ENCODE peak calls at places on chromosomes 12 and 14, in five cellular contexts. P is ovary, B is IMR-90, X is body of pancreas, T is sigmoid colon. W is an unnamed sample.

GRCh38 chr12:116498471-116498870 is 60.7 kb upstream of the MAP1LC3B2 start:
- DNase-seq in P (no peak), B (no peak), X (no peak), T (no peak), W (no peak)

GRCh38 chr12:49369723-49370145 is 2.5 kb downstream of the SPATS2 start:
- DNase-seq in P (peak), B (peak), X (peak), T (no peak), W (no peak)

GRCh38 chr12:119808441-119808840 is 68.7 kb downstream of the CIT start:
- DNase-seq in P (no peak), B (peak), X (no peak), T (no peak), W (no peak)

GRCh38 chr14:35549551-35549950 is 15.6 kb downstream of the INSM2 start:
- DNase-seq in P (no peak), B (no peak), X (no peak), T (no peak), W (no peak)

GRCh38 chr14:60553855-60554254 is 44.9 kb downstream of the SIX6 start:
- DNase-seq in P (no peak), B (no peak), X (no peak), T (no peak), W (no peak)

GRCh38 chr14:89399594-89400068 is 17.4 kb downstream of the FOXN3 start:
- DNase-seq in P (no peak), B (peak), X (no peak), T (peak), W (no peak)

GRCh38 chr14:38208825-38209562 is 1.3 kb downstream of the SSTR1 start:
- DNase-seq in P (peak), B (peak), X (peak), T (no peak), W (no peak)

GRCh38 chr14:94043111-94043755 is 17.1 kb downstream of the OTUB2 start:
- DNase-seq in P (no peak), B (peak), X (no peak), T (peak), W (no peak)

GRCh38 chr12:2691340-2692111 is 103.2 kb upstream of the FKBP4 start:
- DNase-seq in P (peak), B (no peak), X (no peak), T (no peak), W (no peak)

GRCh38 chr12:62722971-62723680 is 211.8 kb downstream of the PPM1H start:
- DNase-seq in P (no peak), B (peak), X (no peak), T (no peak), W (no peak)

GRCh38 chr12:13727707-13728147 is 253.7 kb downstream of the GRIN2B start:
- DNase-seq in P (no peak), B (no peak), X (no peak), T (no peak), W (no peak)

GRCh38 chr12:48937170-48937569 is 11.9 kb upstream of the FKBP11 start:
- DNase-seq in P (no peak), B (no peak), X (no peak), T (no peak), W (no peak)

GRCh38 chr12:18296201-18296908 is 35.0 kb downstream of the PIK3C2G start:
- DNase-seq in P (no peak), B (no peak), X (no peak), T (no peak), W (no peak)

GRCh38 chr12:82124711-82125110 is 233.5 kb downstream of the CCDC59 start:
- DNase-seq in P (no peak), B (no peak), X (no peak), T (no peak), W (no peak)

GRCh38 chr14:28754209-28754985 is 12.2 kb upstream of the FOXG1 start:
- DNase-seq in P (no peak), B (peak), X (peak), T (no peak), W (no peak)

GRCh38 chr12:124744659-124745467 is 118.8 kb downstream of the SCARB1 start:
- DNase-seq in P (no peak), B (no peak), X (no peak), T (no peak), W (no peak)

GRCh38 chr12:22577667-22578066 is 33.3 kb upstream of the C2CD5 start:
- DNase-seq in P (no peak), B (peak), X (no peak), T (no peak), W (no peak)

GRCh38 chr12:57772429-57773322 is at the start of gene EEF1AKMT3:
- DNase-seq in P (peak), B (peak), X (peak), T (peak), W (peak)

GRCh38 chr12:7130791-7131501 is 775 bp downstream of the CLSTN3 start:
- DNase-seq in P (peak), B (peak), X (peak), T (no peak), W (no peak)

GRCh38 chr12:55797068-55797467 is 20.5 kb downstream of the SARNP start:
- DNase-seq in P (no peak), B (peak), X (no peak), T (no peak), W (no peak)

GRCh38 chr12:114665411-114666181 is 18.4 kb downstream of the TBX3 start:
- DNase-seq in P (no peak), B (no peak), X (no peak), T (no peak), W (no peak)

GRCh38 chr14:32934891-32935633 is 3.6 kb upstream of the NPAS3 start:
- DNase-seq in P (peak), B (no peak), X (peak), T (peak), W (no peak)

GRCh38 chr14:32932921-32933622 is 5.6 kb upstream of the NPAS3 start:
- DNase-seq in P (peak), B (no peak), X (peak), T (peak), W (no peak)

GRCh38 chr14:32933943-32934890 is 4.5 kb upstream of the NPAS3 start:
- DNase-seq in P (peak), B (no peak), X (peak), T (peak), W (no peak)

GRCh38 chr14:32932302-32932920 is 6.3 kb upstream of the NPAS3 start:
- DNase-seq in P (no peak), B (no peak), X (no peak), T (no peak), W (no peak)

GRCh38 chr14:32933623-32933942 is 5.1 kb upstream of the NPAS3 start:
- DNase-seq in P (no peak), B (no peak), X (no peak), T (no peak), W (no peak)
- TF ChIP-seq CTCF in P (no peak), B (peak), X (peak), T (peak), W (no peak)

GRCh38 chr14:74084277-74085046 is at the start of the genes ALDH6A1 and LIN52:
- DNase-seq in P (peak), B (peak), X (peak), T (peak), W (peak)

GRCh38 chr14:74083784-74084276 is 423 bp downstream of the ALDH6A1 start:
- DNase-seq in P (no peak), B (no peak), X (no peak), T (peak), W (no peak)

GRCh38 chr14:74085828-74086227 is 1.1 kb downstream of the LIN52 start:
- DNase-seq in P (no peak), B (no peak), X (no peak), T (no peak), W (no peak)

GRCh38 chr14:74083161-74083560 is 1.1 kb downstream of the ALDH6A1 start:
- DNase-seq in P (no peak), B (peak), X (no peak), T (no peak), W (no peak)

GRCh38 chr14:74085047-74085637 is 386 bp downstream of the LIN52 start:
- DNase-seq in P (peak), B (peak), X (no peak), T (no peak), W (peak)
- TF ChIP-seq POLR2A in P (peak), B (peak), X (no peak), T (no peak), W (no peak)

GRCh38 chr14:81068384-81068783 is 113.0 kb downstream of the TSHR start:
- DNase-seq in P (no peak), B (no peak), X (no peak), T (no peak), W (no peak)

GRCh38 chr14:81067156-81067555 is 111.7 kb downstream of the TSHR start:
- DNase-seq in P (no peak), B (no peak), X (no peak), T (no peak), W (no peak)

GRCh38 chr14:81066672-81067071 is 111.3 kb downstream of the TSHR start:
- DNase-seq in P (no peak), B (no peak), X (no peak), T (no peak), W (no peak)

GRCh38 chr14:81062380-81062779 is 107.0 kb downstream of the TSHR start:
- DNase-seq in P (no peak), B (no peak), X (no peak), T (no peak), W (no peak)

GRCh38 chr14:81062816-81063215 is 107.4 kb downstream of the TSHR start:
- DNase-seq in P (no peak), B (peak), X (no peak), T (no peak), W (no peak)
- TF ChIP-seq CTCF in P (no peak), B (peak), X (peak), T (no peak), W (no peak)

GRCh38 chr12:14843425-14843887 is at the start of gene ART4:
- DNase-seq in P (no peak), B (no peak), X (no peak), T (no peak), W (no peak)

GRCh38 chr12:14839262-14839661 is 4.1 kb downstream of the ART4 start:
- DNase-seq in P (no peak), B (no peak), X (no peak), T (no peak), W (no peak)

GRCh38 chr12:14842315-14842714 is 1.0 kb downstream of the ART4 start:
- DNase-seq in P (no peak), B (no peak), X (no peak), T (no peak), W (no peak)

GRCh38 chr12:14840616-14841015 is 2.7 kb downstream of the ART4 start:
- DNase-seq in P (no peak), B (no peak), X (no peak), T (no peak), W (no peak)

GRCh38 chr12:14841761-14842160 is 1.6 kb downstream of the ART4 start:
- DNase-seq in P (no peak), B (peak), X (peak), T (peak), W (peak)
- TF ChIP-seq POLR2A in P (no peak), B (no peak), X (peak), T (no peak), W (no peak)

DNA sequence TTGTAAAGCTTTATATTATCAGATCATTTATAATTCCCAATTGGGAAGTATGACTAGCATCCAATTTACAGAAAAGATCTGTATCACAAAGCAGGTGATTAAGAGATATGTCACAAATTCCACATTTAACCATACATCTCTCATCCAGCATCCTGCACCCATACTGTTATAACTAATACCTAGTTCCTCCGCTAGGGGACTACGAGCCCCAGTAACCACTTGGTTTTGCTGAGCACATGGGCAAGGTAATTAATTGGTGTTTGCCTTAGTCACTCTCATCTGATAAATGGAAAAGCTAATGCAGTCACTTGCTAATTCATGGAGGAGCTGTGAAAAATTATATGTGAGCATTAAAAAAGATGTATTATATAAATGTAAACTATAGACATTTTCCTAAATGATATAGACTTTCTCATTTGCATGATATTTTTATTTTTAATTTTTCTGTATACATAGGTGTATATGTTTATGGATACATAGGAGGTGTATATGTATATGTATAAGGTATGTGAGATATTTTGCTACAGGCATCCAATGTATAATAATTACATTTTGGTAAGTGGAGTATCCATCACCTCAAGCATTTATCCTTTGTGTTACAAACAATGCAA is 1031.8 kb downstream of the GALC start:
- DNase-seq in P (no peak), B (peak), X (peak), T (no peak), W (no peak)
- TF ChIP-seq CTCF in P (no peak), B (peak), X (peak), T (no peak), W (no peak)

GRCh38 chr14:100190126-100190525 is 30.7 kb upstream of the DEGS2 start:
- DNase-seq in P (no peak), B (no peak), X (no peak), T (no peak), W (no peak)

GRCh38 chr14:100192250-100192671 is 32.8 kb upstream of the DEGS2 start:
- DNase-seq in P (peak), B (no peak), X (peak), T (peak), W (no peak)

GRCh38 chr14:100193417-100194357 is 34.2 kb upstream of the DEGS2 start:
- DNase-seq in P (peak), B (no peak), X (peak), T (no peak), W (no peak)

GRCh38 chr14:100191584-100192249 is 32.3 kb upstream of the DEGS2 start:
- DNase-seq in P (no peak), B (no peak), X (no peak), T (no peak), W (no peak)

DNA sequence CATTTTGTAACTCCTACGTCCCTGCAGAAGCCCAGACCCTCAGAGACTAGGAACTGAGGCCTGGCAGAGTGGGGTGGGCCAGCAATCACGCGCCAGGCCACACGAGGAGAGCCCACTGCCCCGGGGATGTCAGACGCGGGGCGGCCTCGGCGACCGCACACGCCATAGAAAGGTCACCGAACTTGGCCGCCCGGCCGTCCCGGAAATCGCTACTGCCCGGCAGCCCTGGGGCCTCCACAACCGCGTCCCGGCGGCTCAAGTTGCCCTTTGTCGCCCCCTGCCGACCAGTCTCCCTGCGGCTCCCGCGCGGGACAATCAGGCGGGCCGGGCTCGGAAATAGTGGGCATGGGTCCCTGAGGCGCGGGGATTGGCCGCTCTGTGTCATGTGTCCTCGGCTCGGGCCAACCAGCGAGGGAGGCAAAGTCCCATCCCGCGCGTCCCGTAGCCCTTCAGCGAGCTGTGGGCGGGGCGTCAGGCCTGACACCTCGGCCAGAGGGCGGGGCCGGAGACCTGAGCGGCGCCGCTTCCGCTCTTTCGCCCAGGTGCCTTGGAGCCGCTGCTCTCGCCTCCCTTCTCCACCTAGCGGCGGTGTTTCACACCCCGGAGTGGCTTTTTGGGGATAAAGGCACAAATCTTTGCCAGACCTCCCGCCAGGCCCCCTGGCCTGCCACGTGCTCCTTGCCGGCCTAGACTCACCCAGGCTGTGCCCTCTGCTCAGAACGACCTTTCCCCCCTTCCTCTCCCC is 33.4 kb upstream of the DEGS2 start:
- DNase-seq in P (peak), B (peak), X (peak), T (peak), W (peak)
- TF ChIP-seq POLR2A in P (peak), B (no peak), X (peak), T (peak), W (no peak)

DNA sequence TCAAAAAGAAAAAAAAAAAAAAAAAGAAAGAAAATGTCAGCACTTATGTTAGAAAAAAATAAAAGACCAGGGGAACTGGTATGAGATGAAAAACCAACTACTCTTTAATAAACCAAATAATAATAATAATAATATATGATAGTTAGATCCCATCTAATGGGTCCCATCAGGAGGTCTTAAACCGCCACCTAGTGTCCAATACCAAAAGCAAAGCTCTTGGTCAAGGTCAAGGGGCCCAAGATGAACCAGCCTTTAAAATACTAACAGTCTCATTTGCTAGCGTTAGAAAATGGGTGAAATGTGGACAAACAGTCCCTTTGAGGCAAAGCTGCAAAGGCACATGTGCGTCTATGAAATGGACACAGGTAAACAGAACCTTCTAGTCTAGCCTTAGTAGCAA is 12.3 kb downstream of the BRAP start:
- DNase-seq in P (no peak), B (peak), X (no peak), T (no peak), W (no peak)
- TF ChIP-seq CTCF in P (peak), B (peak), X (no peak), T (peak), W (no peak)

GRCh38 chr12:10716277-10716676 is 6.8 kb downstream of the YBX3 start:
- DNase-seq in P (no peak), B (no peak), X (no peak), T (no peak), W (no peak)

GRCh38 chr12:10715491-10715890 is 7.6 kb downstream of the YBX3 start:
- DNase-seq in P (no peak), B (no peak), X (no peak), T (no peak), W (no peak)

GRCh38 chr12:10718279-10718821 is 4.8 kb downstream of the YBX3 start:
- DNase-seq in P (no peak), B (peak), X (no peak), T (no peak), W (no peak)

GRCh38 chr12:10717410-10717809 is 5.7 kb downstream of the YBX3 start:
- DNase-seq in P (no peak), B (peak), X (no peak), T (no peak), W (no peak)

GRCh38 chr12:10716704-10717315 is 6.3 kb downstream of the YBX3 start:
- DNase-seq in P (peak), B (peak), X (peak), T (peak), W (peak)
- TF ChIP-seq POLR2A in P (peak), B (peak), X (no peak), T (no peak), W (no peak)